ENCODE peak calls at places on chromosome 13, in five cellular contexts. J is psoas muscle, P is upper lobe of right lung, L is hepatocyte, M is sigmoid colon. U is an unnamed sample.

GRCh38 chr13:80341771-80342271 is 895 bp upstream of the SPRY2 start:
- DNase-seq in M (peak; percentile 79), P (peak; percentile 83), J (peak; percentile 68), L (peak; percentile 68), U (no peak)

GRCh38 chr13:27269114-27269665 is 1.4 kb upstream of the RASL11A start:
- DNase-seq in L (no peak), P (no peak), J (no peak), M (no peak), U (no peak)

GRCh38 chr13:28636078-28636477 is 22.9 kb upstream of the POMP start:
- DNase-seq in M (no peak), L (no peak), P (no peak), J (no peak), U (no peak)

GRCh38 chr13:60584976-60585375 is 188.0 kb downstream of the TDRD3 start:
- DNase-seq in L (peak; percentile 46), M (no peak), P (no peak), J (no peak), U (no peak)

GRCh38 chr13:31015207-31015606 is 82.8 kb downstream of the TEX26 start:
- DNase-seq in J (no peak), M (no peak), P (no peak), L (no peak), U (no peak)

GRCh38 chr13:107124129-107124718 is 556.3 kb upstream of the ARGLU1 start:
- DNase-seq in L (peak; percentile 38), P (no peak), J (no peak), M (no peak), U (peak; percentile 29)

GRCh38 chr13:43545317-43545874 is 241.4 kb downstream of the ENOX1 start:
- DNase-seq in P (no peak), M (no peak), J (no peak), L (no peak), U (no peak)

GRCh38 chr13:22454586-22454985 is 726.2 kb upstream of the SGCG start:
- DNase-seq in P (no peak), L (no peak), M (no peak), J (no peak), U (no peak)

GRCh38 chr13:110784748-110785147 is 71.2 kb downstream of the ING1 start:
- DNase-seq in L (no peak), M (no peak), P (no peak), J (no peak), U (no peak)

GRCh38 chr13:66965146-66965545 is 265.0 kb downstream of the PCDH9 start:
- DNase-seq in P (no peak), M (no peak), L (no peak), J (no peak), U (no peak)

GRCh38 chr13:100666124-100666523 is 8.5 kb downstream of the TMTC4 start:
- DNase-seq in M (no peak), J (no peak), P (no peak), L (peak; percentile 22), U (no peak)

DNA sequence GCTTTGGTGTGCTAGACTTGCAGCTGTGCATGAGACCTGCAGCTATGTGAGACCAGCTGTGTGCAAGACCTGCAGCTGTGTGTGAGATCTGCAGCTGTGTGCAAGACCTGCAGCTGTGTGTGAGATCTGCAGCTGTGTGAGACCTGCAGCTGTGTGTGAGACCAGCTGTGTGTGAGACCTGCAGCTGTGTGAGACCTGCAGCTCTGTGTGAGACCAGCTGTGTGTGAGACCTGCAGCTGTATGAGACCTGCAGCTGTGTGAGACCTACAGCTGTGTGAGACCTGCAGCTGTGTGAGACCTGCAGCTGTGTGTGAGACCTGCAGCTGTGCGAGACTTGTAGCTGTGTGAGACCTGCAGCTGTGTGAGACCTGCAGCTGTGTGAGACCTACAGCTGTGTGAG is 6.7 kb upstream of the DCUN1D2 start:
- DNase-seq in M (no peak), P (no peak), J (no peak), L (no peak), U (no peak)
- H3K27ac ChIP-seq in M (no peak overlapping the region), P (no peak overlapping the region), J (no peak overlapping the region), L (no peak overlapping the region), U (no peak overlapping the region)

DNA sequence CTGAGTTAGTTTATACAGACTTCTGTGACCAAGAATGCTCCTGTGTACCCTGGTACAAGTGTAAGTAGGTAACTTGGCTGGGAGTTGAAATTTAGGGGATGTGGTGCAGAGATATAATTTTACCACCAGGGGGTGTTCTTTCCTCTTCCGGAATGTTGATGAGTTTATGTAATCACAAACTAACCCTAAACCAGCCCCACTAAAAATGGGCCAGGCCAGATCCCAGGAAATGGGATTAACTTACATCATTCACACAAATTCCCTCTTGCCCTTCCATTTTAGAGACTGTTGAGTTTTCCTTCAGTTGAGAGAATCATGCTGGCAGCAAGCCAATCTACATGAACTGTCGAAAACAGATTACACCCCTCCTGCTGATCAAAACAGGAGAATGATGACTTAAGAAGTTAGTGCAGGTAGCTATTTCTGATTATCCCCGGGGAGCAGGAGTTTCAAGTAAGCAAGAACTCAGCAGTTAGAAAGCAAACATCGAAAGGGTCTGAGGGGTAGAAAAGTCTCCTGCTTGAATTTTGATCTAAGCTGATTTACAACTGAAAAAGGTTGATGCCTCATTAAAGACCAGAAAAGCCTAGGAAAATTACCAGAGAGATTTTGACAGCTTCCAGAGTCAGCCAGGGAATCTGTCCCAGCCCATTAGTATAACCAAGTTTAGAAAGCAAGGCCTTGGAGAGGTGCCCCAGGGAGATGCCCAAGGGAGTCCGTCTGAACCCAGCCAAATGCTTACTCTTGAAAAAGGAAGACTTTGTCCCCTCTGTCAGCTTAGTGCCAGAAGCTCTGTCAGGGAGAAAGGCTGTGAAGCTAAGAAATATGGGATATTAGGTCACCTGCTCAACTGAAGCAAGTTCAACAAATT is 32.3 kb upstream of the MED4 start:
- DNase-seq in P (no peak), L (peak; percentile 76), J (peak; percentile 85), M (peak; percentile 87), U (peak; percentile 72)
- H3K27ac ChIP-seq in P (peak overlapping the region; percentile 68), L (peak overlapping the region; percentile 49), J (peak overlapping the region; percentile 68), M (peak overlapping the region; percentile 86), U (no peak overlapping the region)

GRCh38 chr13:35796627-35797026 is 320.1 kb upstream of the MAB21L1 start:
- DNase-seq in J (no peak), M (no peak), L (peak; percentile 23), P (no peak), U (no peak)

GRCh38 chr13:35794734-35795389 is 318.4 kb upstream of the MAB21L1 start:
- DNase-seq in J (no peak), L (no peak), M (no peak), P (no peak), U (no peak)

GRCh38 chr13:35791191-35791902 is 314.9 kb upstream of the MAB21L1 start:
- DNase-seq in L (no peak), P (no peak), M (no peak), J (no peak), U (no peak)

GRCh38 chr13:35797244-35797643 is 320.8 kb upstream of the MAB21L1 start:
- DNase-seq in P (no peak), J (no peak), M (no peak), L (no peak), U (no peak)

DNA sequence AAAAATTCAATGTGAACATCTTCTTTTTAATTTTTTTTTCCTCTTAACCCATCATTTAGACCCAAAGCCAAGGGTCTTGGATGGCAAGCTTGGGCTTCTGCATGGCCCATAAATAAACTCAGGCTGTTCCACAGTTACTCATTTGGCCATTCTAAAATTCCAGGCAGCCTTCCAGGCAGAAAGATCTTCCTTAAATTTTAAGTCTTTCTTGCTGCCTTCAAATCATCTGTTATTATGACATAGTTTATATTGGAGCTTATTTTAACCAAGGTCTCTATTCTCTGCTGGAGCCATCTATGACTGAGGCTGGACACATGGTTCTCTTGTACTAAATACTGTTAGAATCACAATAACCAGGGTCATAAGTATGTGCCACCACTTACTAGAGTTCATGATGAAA is 317.3 kb upstream of the MAB21L1 start:
- DNase-seq in M (no peak), L (no peak), J (no peak), P (no peak), U (no peak)
- H3K27ac ChIP-seq in M (peak overlapping the region; percentile 50), L (no peak overlapping the region), J (no peak overlapping the region), P (no peak overlapping the region), U (no peak overlapping the region)

GRCh38 chr13:64716936-64717335 is 2513.2 kb downstream of the PCDH9 start:
- DNase-seq in M (no peak), L (no peak), P (no peak), J (no peak), U (no peak)
- H3K27ac ChIP-seq in M (no peak overlapping the region), L (no peak overlapping the region), P (no peak overlapping the region), J (no peak overlapping the region), U (no peak overlapping the region)